ENCODE peak calls at places on chromosomes 16 and 17, in six cellular contexts. F is thoracic aorta; T is mammary epithelial cell; L is IMR-90; U is colonic mucosa; I is CD4-positive, alpha-beta memory T cell. Q is an unnamed sample.

GRCh38 chr17:21282231-21282630 is 2.3 kb upstream of the MAP2K3 start:
- DNase-seq in F (peak; percentile 78), T (peak; percentile 92), L (peak; percentile 98), U (no peak), I (no peak), Q (peak; percentile 76)

GRCh38 chr16:52561910-52562741 is 15.2 kb upstream of the TOX3 start:
- DNase-seq in F (no peak), T (no peak), L (no peak), U (peak; percentile 79), I (no peak), Q (peak; percentile 55)

GRCh38 chr17:72563952-72564351 is 443.1 kb downstream of the SOX9 start:
- DNase-seq in F (no peak), T (no peak), L (no peak), U (no peak), I (no peak), Q (no peak)

GRCh38 chr17:10622610-10623485 is 34.3 kb downstream of the MYH3 start:
- DNase-seq in F (no peak), T (peak; percentile 92), L (no peak), U (no peak), I (no peak), Q (no peak)

GRCh38 chr17:83202002-83203000 is 122.9 kb downstream of the METRNL start:
- DNase-seq in F (peak; percentile 1), T (no peak), L (no peak), U (no peak), I (no peak), Q (no peak)

GRCh38 chr17:1627219-1627986 is 1.2 kb downstream of the SLC43A2 start:
- DNase-seq in F (no peak), T (no peak), L (no peak), U (no peak), I (no peak), Q (peak; percentile 24)

GRCh38 chr16:84042879-84043485 is 387 bp upstream of the SLC38A8 start:
- DNase-seq in F (no peak), T (no peak), L (no peak), U (no peak), I (no peak), Q (peak; percentile 44)

GRCh38 chr16:88649924-88650748 is 717 bp downstream of the CYBA start:
- DNase-seq in F (no peak), T (no peak), L (peak; percentile 8), U (peak; percentile 65), I (peak; percentile 42), Q (peak; percentile 56)

GRCh38 chr17:8940866-8941471 is 24.5 kb downstream of the PIK3R5 start:
- DNase-seq in F (no peak), T (no peak), L (no peak), U (no peak), I (peak; percentile 31), Q (no peak)

GRCh38 chr16:84985079-84986065 is 26.0 kb downstream of the ZDHHC7 start:
- DNase-seq in F (no peak), T (peak; percentile 77), L (peak; percentile 93), U (no peak), I (no peak), Q (no peak)

GRCh38 chr17:45149669-45150603 is 1.7 kb downstream of the HEXIM1 start:
- DNase-seq in F (no peak), T (peak; percentile 65), L (peak; percentile 51), U (peak; percentile 78), I (no peak), Q (peak; percentile 76)

GRCh38 chr16:58451263-58451662 is 48.7 kb upstream of the NDRG4 start:
- DNase-seq in F (no peak), T (no peak), L (no peak), U (no peak), I (no peak), Q (no peak)

GRCh38 chr17:7627250-7628121 is at the start of gene SAT2:
- DNase-seq in F (peak; percentile 80), T (peak; percentile 87), L (peak; percentile 94), U (peak; percentile 97), I (peak; percentile 73), Q (peak; percentile 96)

GRCh38 chr17:41836550-41837196 is 641 bp upstream of the NT5C3B start:
- DNase-seq in F (no peak), T (no peak), L (no peak), U (no peak), I (no peak), Q (no peak)

GRCh38 chr17:62093188-62094155 is 28.4 kb upstream of the MED13 start:
- DNase-seq in F (no peak), T (peak; percentile 96), L (peak; percentile 95), U (no peak), I (no peak), Q (no peak)

GRCh38 chr17:27747462-27748359 is 52.6 kb downstream of the NOS2 start:
- DNase-seq in F (no peak), T (no peak), L (no peak), U (peak; percentile 12), I (no peak), Q (no peak)

GRCh38 chr16:3536271-3536671 is 35.5 kb downstream of the CLUAP1 start:
- DNase-seq in F (no peak), T (no peak), L (peak; percentile 93), U (no peak), I (no peak), Q (no peak)

GRCh38 chr17:73430848-73431247 is 119.0 kb upstream of the CDC42EP4 start:
- DNase-seq in F (no peak), T (no peak), L (no peak), U (peak; percentile 29), I (no peak), Q (no peak)

DNA sequence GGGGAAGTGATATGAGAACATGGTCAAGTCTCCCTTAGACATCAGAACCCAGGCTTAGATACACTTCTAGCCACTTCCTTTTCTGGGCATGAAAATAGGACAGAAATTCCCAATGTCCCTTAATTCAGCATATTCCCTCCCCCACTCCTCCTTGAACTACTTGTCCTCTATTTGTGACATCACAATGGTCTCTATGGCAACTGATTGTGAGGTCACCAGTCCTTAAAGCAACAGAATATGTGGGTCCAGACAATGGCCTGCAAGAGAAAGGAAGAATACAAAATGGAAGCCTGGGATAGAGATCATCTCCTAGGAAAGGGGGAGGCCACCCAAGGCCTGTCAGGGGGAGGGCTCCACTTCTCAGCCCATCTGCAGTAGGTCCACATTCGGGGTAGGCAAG is 6.7 kb upstream of the SEZ6 start:
- DNase-seq in F (no peak), T (no peak), L (no peak), U (no peak), I (no peak), Q (no peak)
- H3K4me1 ChIP-seq in F (no peaks in the 10 kb centered on the region), T (no peaks in the 10 kb centered on the region), L (no peaks in the 10 kb centered on the region), U (no peaks in the 10 kb centered on the region), I (no peaks in the 10 kb centered on the region), Q (no peaks in the 10 kb centered on the region)

DNA sequence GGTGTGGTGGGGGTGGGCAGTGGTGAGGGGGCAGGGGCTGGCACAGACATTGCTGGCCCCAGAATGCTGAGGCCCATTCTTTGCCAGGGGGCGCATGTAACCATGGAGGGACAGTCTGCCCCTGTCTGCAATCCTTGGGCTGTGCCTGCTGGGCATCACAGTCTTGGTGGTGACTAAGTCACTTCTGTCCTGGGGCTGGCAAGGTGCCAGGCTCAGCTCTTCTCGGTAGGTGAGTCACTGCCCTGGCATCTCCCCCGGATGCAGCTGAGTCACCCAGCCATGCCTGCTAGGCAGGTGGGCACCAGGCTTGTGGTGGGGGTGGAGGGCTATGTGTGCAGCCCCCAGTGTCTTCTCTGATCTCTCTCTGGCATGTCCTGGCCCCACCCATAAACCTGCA is 5.6 kb downstream of the RARA start:
- DNase-seq in F (peak; percentile 97), T (peak; percentile 94), L (peak; percentile 91), U (peak; percentile 90), I (peak; percentile 64), Q (peak; percentile 85)
- H3K4me1 ChIP-seq in F (peaks cover 81% of the 10 kb centered on the region), T (peaks cover 77% of the 10 kb centered on the region), L (peaks cover 59% of the 10 kb centered on the region), U (peaks cover 29% of the 10 kb centered on the region), I (peaks cover 75% of the 10 kb centered on the region), Q (peaks cover 76% of the 10 kb centered on the region)

DNA sequence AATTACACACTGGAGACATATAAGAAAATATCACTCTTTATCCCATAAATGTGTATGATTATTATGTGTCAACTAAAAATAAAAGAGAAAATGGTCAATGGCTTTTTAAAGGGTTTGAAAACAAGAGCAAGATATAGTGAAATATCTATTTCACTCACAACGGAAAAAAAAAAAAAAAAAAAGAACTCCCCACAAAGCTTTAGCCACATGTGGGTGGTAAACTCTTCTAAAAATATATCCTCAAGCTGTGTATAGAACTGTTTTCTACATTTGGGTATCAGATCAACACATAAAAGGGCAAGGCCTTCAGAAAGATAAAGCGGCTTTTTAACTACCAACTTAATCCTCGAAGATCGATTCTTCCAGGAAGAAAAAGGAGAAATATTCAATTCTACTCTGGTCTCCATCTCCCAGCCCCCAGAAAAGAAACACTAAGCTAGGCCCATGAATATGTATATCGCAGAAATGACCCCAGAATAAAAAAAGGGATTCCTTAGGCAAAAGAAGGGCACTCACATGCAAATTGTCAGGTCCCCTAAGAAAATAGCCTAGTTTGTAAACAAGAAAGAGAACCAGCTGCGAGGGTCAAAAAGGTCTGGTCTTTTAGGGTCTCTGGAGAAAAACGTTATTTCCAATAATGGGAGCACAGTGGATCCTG is 4.4 kb downstream of the LITAF start:
- DNase-seq in F (no peak), T (no peak), L (no peak), U (no peak), I (no peak), Q (no peak)
- H3K4me1 ChIP-seq in F (peaks cover 32% of the 10 kb centered on the region), T (peaks cover 30% of the 10 kb centered on the region), L (peaks cover 9% of the 10 kb centered on the region), U (peaks cover 7% of the 10 kb centered on the region), I (peaks cover 81% of the 10 kb centered on the region), Q (peaks cover 33% of the 10 kb centered on the region)

DNA sequence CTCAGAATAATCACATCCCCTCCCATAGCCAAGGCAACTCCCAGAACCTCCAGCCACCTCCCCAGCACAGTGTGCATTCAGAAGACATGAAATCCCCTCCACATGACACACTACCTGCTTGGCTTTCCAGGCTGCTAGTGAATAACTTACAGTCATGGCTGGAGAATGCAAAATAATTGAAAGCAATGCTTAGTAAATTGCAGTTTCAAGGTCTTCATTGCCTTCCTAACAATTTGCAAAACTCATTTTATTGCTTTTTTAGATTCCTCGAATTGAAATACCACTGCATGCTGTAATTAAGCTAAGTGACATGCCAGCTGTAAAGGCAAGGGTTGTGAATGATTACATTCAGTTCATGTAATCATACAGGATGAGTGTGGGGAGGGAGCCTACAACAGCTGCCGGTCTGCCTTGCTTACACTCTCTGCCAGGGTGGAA is 29.0 kb upstream of the HOXB13 start:
- DNase-seq in F (no peak), T (no peak), L (no peak), U (peak; percentile 50), I (no peak), Q (no peak)
- H3K4me1 ChIP-seq in F (no peaks in the 10 kb centered on the region), T (peaks cover 5% of the 10 kb centered on the region), L (no peaks in the 10 kb centered on the region), U (no peaks in the 10 kb centered on the region), I (peaks cover 17% of the 10 kb centered on the region), Q (peaks cover 5% of the 10 kb centered on the region)

DNA sequence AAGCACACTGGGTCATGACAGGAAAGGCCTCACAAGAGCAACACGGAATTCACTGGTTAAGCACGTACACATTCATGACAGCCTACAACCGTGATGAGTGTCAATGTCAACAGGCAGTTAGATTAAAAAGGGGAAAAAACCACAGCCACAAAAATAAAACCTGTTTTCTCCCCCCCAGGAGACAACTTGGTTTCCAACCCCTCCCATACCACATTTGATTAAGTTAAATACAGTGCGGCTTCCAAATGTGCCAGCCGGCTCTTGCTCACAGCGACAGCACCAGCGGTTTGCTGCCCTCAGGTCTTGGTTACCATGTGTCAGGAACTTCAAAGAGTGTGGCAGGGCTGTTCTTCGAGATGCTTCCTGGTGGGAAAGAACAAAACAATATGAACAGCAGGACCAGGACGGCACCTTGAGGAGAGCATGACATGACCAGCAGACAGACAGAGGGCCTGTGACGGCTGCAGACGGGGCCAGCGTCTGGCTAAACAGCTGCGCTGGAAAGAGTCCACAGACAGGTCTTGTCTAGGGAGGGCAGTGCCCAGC is 193.6 kb downstream of the PARN start:
- DNase-seq in F (no peak), T (no peak), L (no peak), U (no peak), I (peak; percentile 1), Q (no peak)
- H3K4me1 ChIP-seq in F (no peaks in the 10 kb centered on the region), T (no peaks in the 10 kb centered on the region), L (no peaks in the 10 kb centered on the region), U (no peaks in the 10 kb centered on the region), I (no peaks in the 10 kb centered on the region), Q (no peaks in the 10 kb centered on the region)

Q was measured in hepatocyte.